ENCODE peak calls at places on chromosomes 12 and 14, in six cellular contexts. H is endothelial cell, P is AG09309, N is amniotic stem cell, K is cardiac muscle cell, G is GM10248. E is an unnamed sample.

GRCh38 chr14:97832734-97833133 is 1035.6 kb downstream of the VRK1 start:
- DNase-seq in N (no peak), P (no peak), G (no peak), H (no peak), K (no peak), E (no peak)

GRCh38 chr12:110846615-110847566 is at the start of gene CCDC63:
- DNase-seq in G (peak; percentile 63), K (peak; percentile 85), H (peak; percentile 76), P (no peak), N (no peak), E (no peak)

GRCh38 chr12:62472472-62472871 is 5.8 kb downstream of the MON2 start:
- DNase-seq in G (no peak), P (no peak), N (no peak), H (no peak), K (no peak), E (no peak)

GRCh38 chr12:108854055-108854452 is 3.3 kb downstream of the SSH1 start:
- DNase-seq in P (peak; percentile 88), H (no peak), G (no peak), K (no peak), N (peak; percentile 55), E (no peak)

GRCh38 chr14:65333926-65334687 is 78.4 kb upstream of the FUT8 start:
- DNase-seq in N (no peak), K (no peak), G (no peak), H (no peak), P (peak; percentile 63), E (no peak)

GRCh38 chr14:35362911-35363374 is 41.6 kb downstream of the NFKBIA start:
- DNase-seq in N (no peak), G (no peak), P (no peak), H (no peak), K (no peak), E (no peak)

GRCh38 chr14:75143761-75144527 is 17.1 kb upstream of the NEK9 start:
- DNase-seq in H (no peak), G (no peak), N (no peak), K (no peak), P (no peak), E (no peak)

GRCh38 chr12:4024701-4025419 is 151.7 kb upstream of the PARP11 start:
- DNase-seq in P (no peak), G (no peak), K (no peak), H (peak; percentile 9), N (no peak), E (no peak)

GRCh38 chr12:115632323-115632722 is 645.2 kb downstream of the MED13L start:
- DNase-seq in H (no peak), P (no peak), N (no peak), K (no peak), G (no peak), E (no peak)

GRCh38 chr14:68593806-68594536 is 198.9 kb downstream of the ZFP36L1 start:
- DNase-seq in P (no peak), K (peak; percentile 22), N (no peak), H (no peak), G (no peak), E (no peak)

GRCh38 chr14:46137786-46138185 is 513.8 kb downstream of the RPL10L start:
- DNase-seq in G (no peak), N (no peak), K (no peak), P (no peak), H (no peak), E (no peak)

GRCh38 chr12:117134059-117134458 is 34.8 kb upstream of the TESC start:
- DNase-seq in G (no peak), P (peak; percentile 16), H (no peak), N (no peak), K (no peak), E (no peak)

GRCh38 chr12:99121476-99121965 is 476.4 kb downstream of the APAF1 start:
- DNase-seq in G (no peak), N (no peak), K (no peak), H (no peak), P (no peak), E (no peak)

GRCh38 chr14:44010071-44010470 is 497.0 kb downstream of the FSCB start:
- DNase-seq in G (no peak), H (no peak), N (no peak), K (no peak), P (no peak), E (no peak)

GRCh38 chr12:127628655-127629054 is 638.3 kb upstream of the TMEM132C start:
- DNase-seq in N (peak; percentile 38), G (no peak), K (no peak), H (no peak), P (peak; percentile 52), E (no peak)

GRCh38 chr12:123996581-123996980 is 23.6 kb downstream of the ZNF664 start:
- DNase-seq in G (no peak), P (no peak), H (no peak), N (no peak), K (no peak), E (no peak)

GRCh38 chr14:104287301-104288009 is 149.1 kb downstream of the KIF26A start:
- DNase-seq in H (no peak), K (no peak), N (no peak), G (no peak), P (no peak), E (no peak)

GRCh38 chr12:45729233-45730115 is at the start of gene ARID2:
- DNase-seq in K (peak; percentile 77), G (peak; percentile 59), N (peak; percentile 19), H (peak; percentile 66), P (no peak), E (no peak)

GRCh38 chr12:25861226-25861625 is 97.3 kb upstream of the RASSF8 start:
- DNase-seq in N (no peak), H (no peak), K (no peak), G (no peak), P (no peak), E (no peak)

GRCh38 chr12:88579941-88580871 is at the start of gene KITLG:
- DNase-seq in G (peak; percentile 50), K (peak; percentile 87), P (no peak), H (peak; percentile 85), N (peak; percentile 80), E (peak; percentile 65)

GRCh38 chr12:116441292-116441691 is 117.9 kb upstream of the MAP1LC3B2 start:
- DNase-seq in G (no peak), H (no peak), K (no peak), P (no peak), N (no peak), E (no peak)

GRCh38 chr12:53171725-53172329 is 8.7 kb upstream of the ZNF740 start:
- DNase-seq in G (no peak), K (no peak), H (no peak), N (no peak), P (no peak), E (no peak)

GRCh38 chr12:121576851-121577391 is 3.9 kb downstream of the KDM2B start:
- DNase-seq in H (peak; percentile 30), P (peak; percentile 65), N (peak; percentile 86), G (peak; percentile 31), K (no peak), E (peak; percentile 47)

GRCh38 chr12:67147447-67147846 is 121.7 kb upstream of the CAND1 start:
- DNase-seq in K (no peak), H (no peak), P (no peak), G (no peak), N (no peak), E (no peak)

GRCh38 chr14:34302654-34303053 is 159.4 kb downstream of the SPTSSA start:
- DNase-seq in P (no peak), H (no peak), K (no peak), N (no peak), G (no peak), E (no peak)

GRCh38 chr14:68449565-68450295 is 343.1 kb downstream of the ZFP36L1 start:
- DNase-seq in G (no peak), K (no peak), H (no peak), N (no peak), P (no peak), E (no peak)

GRCh38 chr14:70140614-70141013 is 48.1 kb downstream of the SLC8A3 start:
- DNase-seq in H (no peak), P (no peak), G (no peak), N (no peak), K (no peak), E (no peak)

GRCh38 chr12:108516511-108517275 is 1.6 kb downstream of the FICD start:
- DNase-seq in P (no peak), G (no peak), H (no peak), K (no peak), N (no peak), E (no peak)

GRCh38 chr14:101960225-101960624 is 4.1 kb upstream of the DYNC1H1 start:
- DNase-seq in H (peak; percentile 41), N (no peak), G (no peak), P (no peak), K (peak; percentile 41), E (no peak)

GRCh38 chr14:101355284-101355683 is 206.0 kb upstream of the DIO3 start:
- DNase-seq in P (no peak), K (no peak), H (no peak), G (no peak), N (no peak), E (no peak)

GRCh38 chr12:57775563-57776246 is 3.3 kb downstream of the EEF1AKMT3 start:
- DNase-seq in N (no peak), H (no peak), G (no peak), P (no peak), K (no peak), E (no peak)

GRCh38 chr12:51814311-51815088 is 34.0 kb downstream of the FIGNL2 start:
- DNase-seq in K (peak; percentile 83), G (peak; percentile 74), P (peak; percentile 24), H (peak; percentile 87), N (peak; percentile 46), E (no peak)

E was measured in brain pericyte.